ENCODE peak calls at places on chromosomes 16 and 17, in seven cellular contexts. U is mesendoderm, V is IMR-90, I is H9, X is mesenchymal stem cell, G is neuronal stem cell, P is H1. B is an unnamed sample.

GRCh38 chr16:22010902-22011301 is 3.0 kb downstream of the MOSMO start:
- DNase-seq in I (no peak), P (no peak), V (no peak), G (no peak), X (no peak), U (no peak), B (no peak)

GRCh38 chr16:70388281-70388680 is 41.6 kb downstream of the DDX19A start:
- DNase-seq in X (no peak), I (no peak), U (no peak), V (no peak), G (no peak), P (no peak), B (no peak)

GRCh38 chr17:43381621-43382020 is 17.2 kb upstream of the ARL4D start:
- DNase-seq in V (no peak), G (no peak), P (no peak), I (no peak), U (no peak), X (no peak), B (no peak)

GRCh38 chr16:66751135-66751991 is at the start of gene DYNC1LI2:
- DNase-seq in V (peak), P (peak), G (peak), I (peak), U (peak), X (peak), B (peak)

GRCh38 chr17:8821446-8822105 is 22.4 kb upstream of the MFSD6L start:
- DNase-seq in U (no peak), X (no peak), V (no peak), I (no peak), P (peak), G (no peak), B (no peak)

GRCh38 chr17:76515291-76515949 is 14.2 kb upstream of the RHBDF2 start:
- DNase-seq in I (no peak), U (no peak), V (peak), X (peak), P (no peak), G (no peak), B (peak)

GRCh38 chr17:2398655-2399571 is 1.9 kb downstream of the MNT start:
- DNase-seq in V (peak), X (peak), U (peak), P (peak), G (peak), I (peak), B (no peak)

GRCh38 chr17:69880591-69881112 is 194.4 kb upstream of the KCNJ16 start:
- DNase-seq in X (no peak), V (no peak), P (no peak), G (no peak), U (no peak), I (no peak), B (no peak)

GRCh38 chr16:1150511-1150982 is 2.4 kb upstream of the CACNA1H start:
- DNase-seq in I (peak), G (no peak), U (peak), V (peak), P (peak), X (peak), B (peak)

GRCh38 chr17:76812248-76812647 is 56.0 kb upstream of the MGAT5B start:
- DNase-seq in G (no peak), V (no peak), I (no peak), P (no peak), U (peak), X (no peak), B (no peak)

GRCh38 chr17:77282524-77283515 is 142.1 kb downstream of the SEC14L1 start:
- DNase-seq in G (no peak), X (peak), V (peak), P (no peak), I (peak), U (peak), B (peak)

GRCh38 chr17:60065136-60065535 is 13.6 kb downstream of the HEATR6 start:
- DNase-seq in I (no peak), G (no peak), V (peak), X (peak), U (no peak), P (no peak), B (no peak)

GRCh38 chr17:60067871-60068270 is 10.8 kb downstream of the HEATR6 start:
- DNase-seq in I (no peak), P (no peak), V (no peak), U (no peak), X (no peak), G (no peak), B (peak)

GRCh38 chr17:60065867-60066266 is 12.9 kb downstream of the HEATR6 start:
- DNase-seq in X (no peak), P (no peak), G (no peak), V (no peak), I (no peak), U (no peak), B (no peak)

DNA sequence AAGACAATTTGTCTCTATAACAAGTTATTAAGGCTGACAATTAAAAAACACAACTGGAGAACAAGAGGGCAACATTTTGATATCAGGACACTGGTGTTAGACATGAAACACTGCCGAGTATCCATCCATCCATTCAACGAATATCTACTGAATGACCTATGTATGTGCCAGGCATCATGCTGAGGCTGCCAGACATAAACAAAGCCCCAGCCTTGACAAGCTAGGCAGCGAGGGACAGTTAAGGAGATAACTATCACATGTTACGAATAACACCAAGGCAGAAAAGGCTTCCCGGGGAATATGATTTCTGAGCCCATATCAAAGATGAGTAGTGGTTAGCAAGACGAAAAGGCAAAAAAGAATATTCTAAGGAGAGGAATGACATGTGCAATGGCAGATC is 12.1 kb downstream of the HEATR6 start:
- DNase-seq in V (no peak), X (no peak), G (no peak), U (peak), P (no peak), I (no peak), B (no peak)
- H2BK5ac ChIP-seq in V (peak), X (no peak), G (no peak), U (no peak), P (no peak), I (no peak), B (no peak)

DNA sequence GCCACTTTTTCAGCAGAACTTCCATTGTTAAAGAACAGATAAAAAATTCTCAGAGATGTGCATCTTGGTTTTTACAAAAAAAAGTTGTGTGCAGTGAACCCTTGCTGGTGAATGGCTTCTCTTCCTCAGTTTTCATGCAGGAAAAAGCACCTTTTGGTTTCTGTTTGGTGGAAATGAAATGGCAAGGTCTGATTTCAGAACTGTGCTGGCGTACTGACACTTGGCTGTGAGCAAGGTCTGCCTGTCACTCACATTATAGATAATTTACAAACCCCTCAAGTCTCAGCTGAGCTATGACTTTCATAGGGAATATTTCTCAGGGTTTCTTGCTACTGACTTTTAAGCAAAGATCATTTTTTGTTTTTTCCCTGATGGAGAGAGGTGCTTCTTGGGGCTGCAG is 5.8 kb upstream of the SALL1 start:
- DNase-seq in X (peak), G (no peak), I (no peak), V (no peak), U (no peak), P (peak), B (no peak)
- H2BK5ac ChIP-seq in X (no peak), G (no peak), I (no peak), V (no peak), U (no peak), P (no peak), B (no peak)

DNA sequence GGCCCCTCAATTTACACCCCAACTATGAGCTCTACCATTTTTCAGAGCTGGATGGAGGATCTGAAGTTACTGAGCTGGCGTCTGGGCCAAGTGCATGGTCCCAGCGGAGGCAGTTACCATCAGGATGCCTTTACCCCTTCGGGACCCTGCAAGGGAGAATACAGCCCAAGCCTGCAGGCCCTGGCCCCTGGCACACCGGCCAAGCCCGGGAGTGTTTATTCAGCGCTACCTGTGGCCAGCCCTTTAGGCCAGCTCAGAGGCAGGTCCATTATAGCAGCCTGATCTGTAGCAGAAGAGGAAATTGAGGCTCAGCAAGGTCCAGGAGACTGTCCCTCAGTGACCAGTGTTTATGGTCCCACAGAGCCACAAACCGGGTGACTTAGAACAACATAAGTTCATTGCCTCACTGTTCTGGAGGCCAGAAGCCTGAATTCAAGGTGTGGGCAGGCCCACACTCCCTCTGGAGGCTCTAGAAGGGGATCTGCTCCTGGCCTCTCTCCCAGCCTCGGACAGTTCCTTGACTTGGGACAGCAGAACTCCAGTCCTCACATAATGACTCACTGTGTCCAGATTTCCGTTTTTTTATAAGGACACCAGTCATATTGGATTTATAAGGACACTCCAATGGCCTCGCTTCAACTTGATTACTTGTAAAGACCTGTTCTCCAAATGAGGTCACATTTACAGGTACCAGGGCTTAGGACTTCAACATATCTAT is 8.8 kb downstream of the SEC14L5 start:
- DNase-seq in P (no peak), V (no peak), I (no peak), U (no peak), X (no peak), G (no peak), B (no peak)
- H2BK5ac ChIP-seq in P (no peak), V (no peak), I (no peak), U (no peak), X (no peak), G (no peak), B (no peak)

GRCh38 chr17:66814026-66814425 is 20.9 kb upstream of the CACNG5 start:
- DNase-seq in P (no peak), X (no peak), U (no peak), I (no peak), G (no peak), V (no peak), B (no peak)
- H2BK5ac ChIP-seq in P (peak), X (no peak), U (no peak), I (no peak), G (no peak), V (no peak), B (no peak)

GRCh38 chr17:75353176-75353575 is 52.3 kb downstream of the GRB2 start:
- DNase-seq in I (no peak), G (no peak), U (no peak), X (no peak), P (no peak), V (no peak), B (no peak)
- H2BK5ac ChIP-seq in I (no peak), G (no peak), U (no peak), X (no peak), P (no peak), V (no peak), B (no peak)

GRCh38 chr16:54359086-54359485 is 72.5 kb upstream of the IRX3 start:
- DNase-seq in G (no peak), V (no peak), I (no peak), U (peak), P (no peak), X (no peak), B (peak)
- H2BK5ac ChIP-seq in G (no peak), V (no peak), I (no peak), U (no peak), P (no peak), X (no peak), B (no peak)

GRCh38 chr16:78896280-78896679 is 704.3 kb downstream of the MAF start:
- DNase-seq in I (no peak), P (no peak), X (no peak), V (no peak), G (no peak), U (no peak), B (no peak)
- H2BK5ac ChIP-seq in I (no peak), P (no peak), X (no peak), V (no peak), G (no peak), U (no peak), B (no peak)

DNA sequence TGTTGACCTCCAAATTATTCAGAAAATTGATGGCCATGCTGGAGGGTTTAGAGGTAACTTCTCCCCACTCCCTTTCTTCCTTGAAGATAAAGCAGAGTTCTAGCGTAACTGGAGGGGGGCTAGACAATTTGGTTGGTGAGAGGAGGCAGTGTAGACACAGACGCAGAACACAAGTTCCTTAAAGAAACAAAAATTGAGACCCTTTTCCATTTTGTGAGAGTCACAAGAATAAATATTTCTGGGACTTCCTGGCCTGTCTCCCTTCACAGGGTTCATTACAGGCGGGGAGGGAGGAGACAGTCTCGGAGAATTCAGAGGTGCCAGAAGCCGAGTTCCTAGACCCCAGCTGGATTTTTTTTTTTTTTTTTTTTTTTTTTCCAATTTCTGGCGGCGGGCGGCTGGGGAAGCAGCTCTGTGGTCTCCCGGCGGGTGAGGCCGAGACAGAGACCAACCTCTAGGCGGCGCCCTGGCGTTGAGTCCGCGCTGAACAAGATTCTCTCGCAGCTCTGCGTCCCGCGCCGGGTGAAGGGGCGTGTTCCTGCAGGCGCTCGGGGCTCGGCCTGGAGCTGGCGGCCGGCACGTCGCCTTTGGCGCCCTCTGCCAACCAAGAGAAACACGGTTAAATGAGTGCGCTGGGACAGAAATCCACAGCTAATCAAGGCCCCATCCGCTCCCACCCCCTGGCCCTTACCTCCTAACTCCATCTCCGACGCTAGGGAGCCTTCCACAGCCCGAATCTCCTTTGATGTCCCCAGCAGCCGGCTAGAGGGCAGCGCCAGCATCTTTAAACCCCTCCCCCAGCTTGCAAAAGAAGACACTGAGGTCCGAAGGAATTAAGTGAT is 10.2 kb upstream of the HOXB9 start:
- DNase-seq in I (peak), G (peak), X (peak), V (peak), U (peak), P (peak), B (peak)
- H2BK5ac ChIP-seq in I (no peak), G (no peak), X (no peak), V (no peak), U (no peak), P (no peak), B (no peak)